ENCODE peak calls at places on chromosomes 7 and 10, in five cellular contexts. S is colonic mucosa; N is effector CD4-positive, alpha-beta T cell; H is NCI-H2029; E is hepatocyte. G is an unnamed sample.

GRCh38 chr10:43701295-43701694 is 52.6 kb upstream of the ZNF32 start:
- DNase-seq in S (no peak), N (no peak), H (no peak), E (no peak), G (no peak)

GRCh38 chr10:61950449-61951143 is 49.1 kb downstream of the ARID5B start:
- DNase-seq in S (no peak), N (no peak), H (no peak), E (no peak), G (no peak)

GRCh38 chr10:117260094-117260493 is 19.2 kb downstream of the SLC18A2 start:
- DNase-seq in S (no peak), N (no peak), H (no peak), E (no peak), G (peak; percentile 67)

GRCh38 chr10:18719811-18720210 is 60.6 kb downstream of the ARL5B start:
- DNase-seq in S (no peak), N (no peak), H (no peak), E (no peak), G (no peak)

GRCh38 chr10:23280420-23281043 is 64.1 kb downstream of the C10orf67 start:
- DNase-seq in S (no peak), N (no peak), H (no peak), E (no peak), G (peak; percentile 56)

GRCh38 chr7:139294951-139295555 is 46.1 kb upstream of the FMC1 start:
- DNase-seq in S (no peak), N (no peak), H (no peak), E (no peak), G (no peak)

GRCh38 chr10:115939101-115939815 is 333.7 kb downstream of the GFRA1 start:
- DNase-seq in S (no peak), N (no peak), H (no peak), E (no peak), G (no peak)

GRCh38 chr10:20596065-20596760 is 300.9 kb downstream of the NEBL start:
- DNase-seq in S (no peak), N (no peak), H (no peak), E (no peak), G (no peak)

GRCh38 chr7:19001854-19002253 is 115.6 kb downstream of the TWIST1 start:
- DNase-seq in S (no peak), N (no peak), H (no peak), E (no peak), G (no peak)

GRCh38 chr7:41825927-41826480 is 123.1 kb upstream of the INHBA start:
- DNase-seq in S (no peak), N (no peak), H (no peak), E (no peak), G (no peak)

GRCh38 chr10:113273877-113274829 is 278.7 kb upstream of the HABP2 start:
- DNase-seq in S (no peak), N (no peak), H (no peak), E (no peak), G (no peak)

GRCh38 chr10:132322621-132323048 is 9.4 kb upstream of the LRRC27 start:
- DNase-seq in S (no peak), N (no peak), H (no peak), E (no peak), G (peak; percentile 46)

GRCh38 chr10:20535846-20536245 is 361.3 kb downstream of the NEBL start:
- DNase-seq in S (no peak), N (no peak), H (no peak), E (no peak), G (no peak)

GRCh38 chr10:85791846-85792532 is 574.6 kb downstream of the GRID1 start:
- DNase-seq in S (no peak), N (no peak), H (no peak), E (peak; percentile 38), G (no peak)

GRCh38 chr7:43803865-43804264 is 45.4 kb downstream of the BLVRA start:
- DNase-seq in S (no peak), N (no peak), H (no peak), E (no peak), G (no peak)

GRCh38 chr7:2471396-2471795 is 4.8 kb downstream of the GRIFIN start:
- DNase-seq in S (no peak), N (no peak), H (peak; percentile 37), E (no peak), G (peak; percentile 85)

GRCh38 chr10:113735913-113736312 is 15.6 kb upstream of the PLEKHS1 start:
- DNase-seq in S (no peak), N (no peak), H (peak; percentile 39), E (peak; percentile 59), G (no peak)

GRCh38 chr7:17593854-17594419 is 295.5 kb downstream of the AHR start:
- DNase-seq in S (no peak), N (no peak), H (no peak), E (no peak), G (no peak)

GRCh38 chr10:72220637-72221036 is 4.6 kb upstream of the ASCC1 start:
- DNase-seq in S (no peak), N (no peak), H (no peak), E (no peak), G (no peak)

GRCh38 chr7:75735059-75735458 is 3.7 kb downstream of the HIP1 start:
- DNase-seq in S (no peak), N (no peak), H (no peak), E (no peak), G (no peak)

GRCh38 chr10:118870467-118871243 is 115.9 kb upstream of the CACUL1 start:
- DNase-seq in S (no peak), N (no peak), H (no peak), E (peak; percentile 78), G (no peak)

GRCh38 chr10:19572056-19572455 is 244.2 kb upstream of the PLXDC2 start:
- DNase-seq in S (no peak), N (no peak), H (no peak), E (no peak), G (no peak)

GRCh38 chr10:97134983-97135382 is 50.8 kb downstream of the SLIT1 start:
- DNase-seq in S (no peak), N (no peak), H (no peak), E (no peak), G (no peak)

GRCh38 chr7:130918129-130919052 is 184.4 kb upstream of the KLF14 start:
- DNase-seq in S (no peak), N (no peak), H (no peak), E (no peak), G (no peak)

GRCh38 chr7:69318794-69319193 is 279.5 kb upstream of the AUTS2 start:
- DNase-seq in S (no peak), N (no peak), H (no peak), E (no peak), G (no peak)

GRCh38 chr7:105614341-105614840 is 33.1 kb upstream of the EFCAB10 start:
- DNase-seq in S (no peak), N (no peak), H (no peak), E (no peak), G (no peak)

GRCh38 chr7:15463801-15464761 is 97.7 kb downstream of the AGMO start:
- DNase-seq in S (no peak), N (no peak), H (no peak), E (no peak), G (no peak)

GRCh38 chr10:97022616-97023015 is 163.1 kb downstream of the SLIT1 start:
- DNase-seq in S (no peak), N (no peak), H (no peak), E (no peak), G (no peak)

GRCh38 chr10:132579027-132579859 is 41.7 kb downstream of the INPP5A start:
- DNase-seq in S (no peak), N (no peak), H (no peak), E (no peak), G (peak; percentile 79)

GRCh38 chr7:1169409-1170368 is 9.7 kb upstream of the ZFAND2A start:
- DNase-seq in S (peak; percentile 82), N (peak; percentile 92), H (no peak), E (peak; percentile 40), G (peak; percentile 94)

GRCh38 chr10:61642692-61643091 is 20.0 kb upstream of the CABCOCO1 start:
- DNase-seq in S (no peak), N (no peak), H (no peak), E (no peak), G (no peak)

GRCh38 chr7:157618091-157618726 is 281.4 kb downstream of the DNAJB6 start:
- DNase-seq in S (no peak), N (no peak), H (no peak), E (no peak), G (no peak)

GRCh38 chr10:62818426-62819011 is 2.4 kb upstream of the EGR2 start:
- DNase-seq in S (peak; percentile 29), N (peak; percentile 12), H (no peak), E (peak; percentile 59), G (peak; percentile 87)

GRCh38 chr7:116809636-116810266 is 52.6 kb upstream of the CAPZA2 start:
- DNase-seq in S (peak; percentile 66), N (no peak), H (peak; percentile 76), E (peak; percentile 88), G (peak; percentile 29)

GRCh38 chr10:70174058-70174741 is 3.9 kb upstream of the SAR1A start:
- DNase-seq in S (peak; percentile 44), N (peak; percentile 11), H (no peak), E (no peak), G (no peak)

GRCh38 chr7:111499027-111499426 is 63.3 kb downstream of the IMMP2L start:
- DNase-seq in S (no peak), N (no peak), H (no peak), E (no peak), G (no peak)

GRCh38 chr7:101984997-101985645 is 167.7 kb downstream of the CUX1 start:
- DNase-seq in S (no peak), N (no peak), H (no peak), E (no peak), G (no peak)

G was measured in H7.